ENCODE peak calls at places on chromosome 2, in ten cellular contexts. H, Q, W, J, R, O, F, S, U and K are unnamed samples.

GRCh38 chr2:46547223-46548102 is 68.1 kb downstream of the TMEM247 start:
- DNase-seq in S (no peak), J (no peak), R (no peak), F (no peak), H (no peak), U (no peak), Q (no peak), W (peak; percentile 38), O (no peak), K (no peak)

GRCh38 chr2:241861264-241861663 is 2.6 kb upstream of the PDCD1 start:
- DNase-seq in W (no peak), F (no peak), S (no peak), J (no peak), U (no peak), H (no peak), R (no peak), O (no peak), Q (no peak), K (no peak)

GRCh38 chr2:20227894-20228505 is 3.1 kb upstream of the SDC1 start:
- DNase-seq in U (no peak), H (no peak), O (no peak), R (no peak), Q (no peak), W (no peak), J (no peak), S (no peak), F (no peak), K (no peak)

GRCh38 chr2:1677833-1678165 is 66.5 kb downstream of the PXDN start:
- DNase-seq in H (no peak), U (no peak), F (no peak), J (no peak), Q (no peak), S (no peak), W (no peak), R (no peak), O (no peak), K (no peak)

GRCh38 chr2:188573453-188573852 is 281.8 kb downstream of the GULP1 start:
- DNase-seq in H (no peak), J (no peak), U (no peak), R (no peak), W (no peak), Q (no peak), F (no peak), S (peak; percentile 6), O (no peak), K (no peak)

GRCh38 chr2:68889500-68889899 is 18.3 kb upstream of the BMP10 start:
- DNase-seq in H (no peak), U (no peak), O (no peak), R (no peak), F (no peak), J (no peak), W (no peak), S (no peak), Q (no peak), K (no peak)

GRCh38 chr2:140502951-140503630 is 1627.7 kb downstream of the LRP1B start:
- DNase-seq in U (no peak), R (peak; percentile 95), S (no peak), F (no peak), O (no peak), J (no peak), Q (no peak), H (no peak), W (no peak), K (no peak)

GRCh38 chr2:207729465-207729998 is 18.1 kb downstream of the CCNYL1 start:
- DNase-seq in S (no peak), F (no peak), R (no peak), U (no peak), O (peak; percentile 61), H (no peak), J (no peak), W (no peak), Q (no peak), K (no peak)

GRCh38 chr2:234590076-234590475 is 93.2 kb upstream of the ARL4C start:
- DNase-seq in O (no peak), W (no peak), S (no peak), F (no peak), Q (no peak), H (no peak), J (no peak), U (no peak), R (no peak), K (no peak)

GRCh38 chr2:81513328-81513727 is 1208.8 kb upstream of the LRRTM1 start:
- DNase-seq in J (no peak), S (no peak), Q (no peak), U (no peak), W (no peak), R (no peak), O (no peak), H (no peak), F (no peak), K (no peak)
- TF ChIP-seq CTCF in J (no peak), S (no peak), Q (no peak), U (no peak), W (no peak), R (no peak), O (no peak), H (no peak), F (no peak), K (no peak)

DNA sequence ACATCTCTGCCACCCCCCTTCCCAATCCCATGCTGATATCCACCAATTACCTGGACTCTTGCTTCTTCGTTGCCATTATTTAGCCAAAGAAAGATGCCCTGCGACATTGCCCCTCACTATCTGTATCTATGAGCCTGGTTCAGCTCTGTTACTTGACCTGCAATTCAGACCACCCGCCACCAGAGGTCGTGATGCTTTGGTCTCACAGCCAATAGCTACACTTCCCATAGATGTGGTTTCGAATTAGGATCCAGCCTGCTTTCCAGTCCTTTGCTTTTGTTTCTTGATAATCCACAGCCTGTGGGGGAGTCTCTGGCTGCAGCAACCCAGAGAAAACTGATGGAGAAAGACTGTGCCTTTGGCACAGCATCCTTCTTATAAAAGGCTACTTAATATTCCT is 239.4 kb downstream of the KLHL29 start:
- DNase-seq in S (peak; percentile 50), H (no peak), F (no peak), O (peak; percentile 72), R (peak; percentile 67), U (no peak), Q (no peak), W (no peak), J (peak; percentile 24), K (peak; percentile 19)
- TF ChIP-seq CTCF in S (peak; percentile 34), H (peak; percentile 39), F (peak; percentile 55), O (peak; percentile 82), R (peak; percentile 87), U (no peak), Q (peak; percentile 73), W (peak; percentile 15), J (peak; percentile 64), K (no peak)

GRCh38 chr2:232368311-232368731 is 10.2 kb upstream of the ALPP start:
- DNase-seq in U (no peak), W (no peak), J (peak; percentile 23), S (peak; percentile 29), H (no peak), Q (no peak), O (peak; percentile 24), R (peak; percentile 59), F (no peak), K (no peak)

GRCh38 chr2:232365621-232366321 is 12.8 kb upstream of the ALPP start:
- DNase-seq in F (no peak), R (peak; percentile 68), U (no peak), S (peak; percentile 76), H (peak; percentile 61), J (peak; percentile 67), Q (no peak), O (peak; percentile 75), W (no peak), K (peak; percentile 73)

GRCh38 chr2:232369126-232369955 is 9.2 kb upstream of the ALPP start:
- DNase-seq in H (no peak), W (no peak), F (no peak), O (no peak), S (no peak), R (no peak), U (no peak), Q (no peak), J (no peak), K (no peak)

GRCh38 chr2:232367016-232367415 is 11.5 kb upstream of the ALPP start:
- DNase-seq in W (no peak), J (no peak), O (no peak), R (no peak), Q (no peak), U (no peak), H (no peak), S (no peak), F (no peak), K (no peak)

DNA sequence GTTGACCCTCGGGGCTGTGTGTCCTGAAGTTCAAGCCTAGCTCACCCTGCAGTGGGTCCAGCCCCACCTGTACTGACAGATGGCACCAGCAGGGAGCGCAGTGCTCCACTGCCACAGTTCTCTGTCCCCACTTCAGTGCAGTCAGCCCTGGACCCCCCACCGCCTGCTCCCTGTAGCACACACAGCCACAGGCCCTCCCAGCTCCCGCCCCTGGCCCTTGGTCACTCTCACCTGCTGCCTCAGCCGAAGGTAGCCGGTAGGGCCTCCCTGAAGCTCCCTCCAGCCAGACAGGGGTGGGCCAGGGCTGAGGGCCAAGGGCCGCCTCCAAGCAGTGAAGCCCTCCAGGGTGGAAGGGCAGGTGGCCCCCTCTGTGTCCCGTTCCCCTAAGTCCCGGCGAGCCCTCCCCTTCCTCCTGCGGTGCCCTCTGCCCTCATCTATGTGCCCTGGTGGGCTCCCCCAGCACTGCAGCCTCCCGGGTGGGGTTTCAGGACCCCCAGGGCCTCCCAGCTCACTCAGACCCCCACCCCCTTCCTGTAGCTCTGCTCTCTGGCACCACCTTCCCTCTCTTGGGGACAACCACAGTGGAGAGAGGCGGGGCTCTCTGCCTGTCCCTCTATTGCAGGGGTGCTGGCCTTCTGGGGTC is 10.8 kb upstream of the ALPP start:
- DNase-seq in S (peak; percentile 26), F (no peak), Q (no peak), W (no peak), J (peak; percentile 55), R (no peak), U (no peak), O (peak; percentile 77), H (peak; percentile 41), K (no peak)
- TF ChIP-seq CTCF in S (peak; percentile 29), F (peak; percentile 23), Q (no peak), W (peak; percentile 11), J (peak; percentile 47), R (no peak), U (no peak), O (peak; percentile 80), H (peak; percentile 20), K (no peak)

GRCh38 chr2:161004379-161004778 is 155.8 kb upstream of the TANK start:
- DNase-seq in O (peak; percentile 40), F (no peak), U (no peak), S (peak; percentile 24), J (no peak), Q (no peak), W (no peak), H (no peak), R (peak; percentile 50), K (no peak)
- TF ChIP-seq CTCF in O (peak; percentile 53), F (peak; percentile 30), U (no peak), S (peak; percentile 47), J (peak; percentile 55), Q (peak; percentile 40), W (peak; percentile 21), H (no peak), R (peak; percentile 85), K (peak; percentile 29)

GRCh38 chr2:35428548-35428947 is 927.0 kb upstream of the CRIM1 start:
- DNase-seq in F (no peak), S (peak; percentile 58), W (peak; percentile 10), O (peak; percentile 85), H (peak; percentile 59), Q (no peak), J (peak; percentile 60), U (no peak), R (peak; percentile 48), K (peak; percentile 40)
- TF ChIP-seq CTCF in F (peak; percentile 73), S (peak; percentile 50), W (peak; percentile 24), O (peak; percentile 80), H (peak; percentile 58), Q (peak; percentile 28), J (peak; percentile 65), U (no peak), R (peak; percentile 75), K (peak; percentile 37)